ENCODE peak calls at places on chromosomes 4 and X, in eight cellular contexts. K, F, L, A, V, Y, I and Q are unnamed samples.
A peak's percentile ranks its signal among the peaks of the same experiment; 100 is the strongest.

GRCh38 chrX:101040197-101040596 is 11.7 kb downstream of the TRMT2B start:
- DNase-seq in K (no peak), I (no peak), L (no peak), A (no peak), F (no peak), V (no peak), Y (no peak), Q (no peak)

GRCh38 chr4:15729910-15730533 is 27.2 kb downstream of the BST1 start:
- DNase-seq in F (no peak), K (peak; percentile 51), I (peak; percentile 17), A (peak; percentile 11), V (no peak), Y (no peak), L (peak; percentile 19), Q (no peak)

GRCh38 chrX:35122756-35123155 is 180.2 kb downstream of the FAM47B start:
- DNase-seq in K (no peak), F (no peak), Y (no peak), A (no peak), I (no peak), V (no peak), L (no peak), Q (no peak)

GRCh38 chr4:176753049-176753448 is 39.7 kb downstream of the VEGFC start:
- DNase-seq in Y (peak; percentile 86), L (no peak), K (peak; percentile 54), V (no peak), I (peak; percentile 81), A (no peak), F (no peak), Q (no peak)

GRCh38 chr4:8703401-8703696 is 110.8 kb downstream of the CPZ start:
- DNase-seq in K (no peak), V (peak; percentile 15), I (no peak), A (no peak), Y (no peak), F (no peak), L (no peak), Q (no peak)

GRCh38 chrX:36950495-36951253 is 57.5 kb upstream of the FAM47C start:
- DNase-seq in I (no peak), Y (no peak), V (peak; percentile 70), K (no peak), A (no peak), L (no peak), F (no peak), Q (no peak)

GRCh38 chr4:4260185-4260751 is 12.2 kb upstream of the TMEM128 start:
- DNase-seq in I (no peak), V (no peak), K (peak; percentile 72), Y (no peak), L (peak; percentile 74), A (no peak), F (no peak), Q (no peak)

GRCh38 chrX:72576161-72576896 is 3.7 kb upstream of the HDAC8 start:
- DNase-seq in Y (no peak), F (no peak), V (no peak), L (no peak), K (peak; percentile 81), I (no peak), A (no peak), Q (no peak)

GRCh38 chrX:41259516-41259915 is 74.4 kb upstream of the DDX3X start:
- DNase-seq in L (no peak), A (no peak), F (no peak), V (peak; percentile 52), K (no peak), Y (no peak), I (no peak), Q (no peak)

GRCh38 chr4:44931720-44932119 is 205.4 kb upstream of the GNPDA2 start:
- DNase-seq in Y (no peak), V (no peak), F (no peak), A (no peak), I (no peak), L (no peak), K (no peak), Q (no peak)

GRCh38 chr4:44928785-44929184 is 202.4 kb upstream of the GNPDA2 start:
- DNase-seq in L (no peak), Y (no peak), K (no peak), F (no peak), V (no peak), I (no peak), A (no peak), Q (no peak)

GRCh38 chr4:44928062-44928380 is 201.7 kb upstream of the GNPDA2 start:
- DNase-seq in V (no peak), I (no peak), F (no peak), A (no peak), L (no peak), K (no peak), Y (no peak), Q (no peak)

GRCh38 chr4:44927361-44928061 is 201.2 kb upstream of the GNPDA2 start:
- DNase-seq in K (peak; percentile 28), L (peak; percentile 2), A (no peak), I (no peak), Y (no peak), V (no peak), F (no peak), Q (no peak)
- TF ChIP-seq CTCF in K (peak; percentile 35), L (peak; percentile 11), A (peak; percentile 70), I (peak; percentile 61), Y (peak; percentile 28), V (peak; percentile 80), F (peak; percentile 57), Q (peak; percentile 82)

DNA sequence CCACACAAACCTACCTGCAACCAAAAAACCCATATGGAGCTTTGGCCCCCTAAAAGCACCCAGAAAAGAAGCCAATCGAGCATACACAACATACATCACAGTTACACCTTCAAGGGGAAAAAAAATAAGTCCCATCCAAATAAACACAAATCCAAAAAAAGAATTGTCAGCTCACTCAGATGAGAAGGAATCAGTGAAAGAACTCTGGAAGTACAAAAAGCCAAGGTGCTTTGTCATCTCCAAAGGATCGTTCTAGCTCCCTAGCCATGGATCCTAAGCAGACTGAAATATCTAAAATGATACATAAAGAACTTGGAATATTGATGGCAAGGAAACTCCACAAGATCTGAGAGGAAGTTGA is 119.2 kb downstream of the NEK1 start:
- DNase-seq in A (no peak), F (no peak), L (no peak), V (no peak), Y (no peak), I (no peak), K (no peak), Q (no peak)
- TF ChIP-seq CTCF in A (no peak), F (no peak), L (no peak), V (no peak), Y (no peak), I (peak; percentile 49), K (no peak), Q (no peak)

DNA sequence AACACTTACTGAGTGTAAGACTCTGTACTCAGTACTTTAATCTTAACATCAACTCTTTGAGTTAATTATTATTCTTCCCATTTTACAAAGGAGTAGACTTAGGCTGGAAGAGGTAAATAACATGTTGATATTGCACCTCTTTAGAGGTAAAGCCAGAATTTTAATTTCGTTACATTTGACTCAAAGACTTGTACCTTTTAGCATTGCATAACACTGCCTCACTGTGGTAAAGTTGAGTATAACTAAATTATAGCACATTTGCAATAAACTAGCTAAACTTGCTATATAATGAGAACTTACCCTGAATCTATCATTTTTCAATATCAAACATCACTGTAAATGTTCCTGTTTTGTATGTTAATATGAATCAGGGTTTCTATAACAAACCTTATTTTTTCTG is 218.5 kb downstream of the PRR32 start:
- DNase-seq in K (peak; percentile 1), V (no peak), I (no peak), F (no peak), L (no peak), Y (no peak), A (no peak), Q (no peak)
- TF ChIP-seq CTCF in K (no peak), V (peak; percentile 67), I (peak; percentile 15), F (peak; percentile 26), L (no peak), Y (no peak), A (peak; percentile 37), Q (peak; percentile 66)

DNA sequence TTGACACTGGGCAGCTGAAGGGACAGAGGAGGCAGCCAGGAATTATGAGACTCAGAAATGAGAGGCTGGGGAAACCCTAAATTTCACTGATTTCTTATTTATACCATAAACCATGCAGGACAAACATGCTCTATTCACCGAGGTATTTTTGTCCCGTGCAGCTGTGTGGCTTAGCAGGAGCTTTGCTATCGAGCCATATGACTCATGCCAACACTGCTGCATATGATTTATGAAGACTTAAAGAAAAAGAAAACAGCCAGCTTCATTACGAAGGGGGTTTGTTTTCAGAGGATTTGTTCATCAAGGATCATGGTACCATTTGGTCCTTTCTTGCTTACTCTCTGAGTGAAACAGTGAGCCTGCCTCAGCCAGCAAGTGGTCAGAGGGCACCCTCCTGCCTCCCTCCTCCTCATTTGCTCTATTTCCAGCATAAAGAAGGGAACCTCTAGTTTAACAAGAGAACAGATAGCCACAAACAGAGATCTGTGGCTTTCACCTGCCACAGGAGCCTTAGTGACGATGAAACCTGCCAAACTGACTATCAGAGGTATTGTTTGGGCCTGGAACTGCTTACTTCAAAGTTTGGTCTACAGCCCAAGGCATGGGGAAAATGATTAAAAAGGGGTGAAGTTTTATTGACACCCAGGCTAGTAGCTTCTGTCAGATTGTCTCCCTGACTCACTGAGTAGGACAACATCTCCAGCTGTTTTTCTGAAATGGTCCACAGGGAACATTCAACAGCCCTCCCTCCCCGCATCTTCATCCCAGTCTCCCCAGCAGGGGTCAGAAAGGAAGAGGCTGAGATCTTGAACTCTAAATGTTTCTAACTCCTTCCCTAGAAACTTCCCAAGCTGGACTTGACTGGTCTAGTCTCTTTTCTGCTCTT is 80.1 kb upstream of the MAML3 start:
- DNase-seq in A (no peak), L (no peak), K (no peak), V (no peak), F (no peak), Y (peak; percentile 61), I (no peak), Q (no peak)
- TF ChIP-seq CTCF in A (no peak), L (no peak), K (no peak), V (no peak), F (no peak), Y (peak; percentile 26), I (no peak), Q (no peak)

GRCh38 chr4:126396121-126396520 is 1081.4 kb downstream of the FAT4 start:
- DNase-seq in L (no peak), K (no peak), F (no peak), I (no peak), V (no peak), Y (no peak), A (no peak), Q (no peak)

GRCh38 chr4:126395661-126396060 is 1080.9 kb downstream of the FAT4 start:
- DNase-seq in V (peak; percentile 25), K (peak; percentile 78), I (no peak), L (no peak), A (no peak), F (no peak), Y (no peak), Q (no peak)

DNA sequence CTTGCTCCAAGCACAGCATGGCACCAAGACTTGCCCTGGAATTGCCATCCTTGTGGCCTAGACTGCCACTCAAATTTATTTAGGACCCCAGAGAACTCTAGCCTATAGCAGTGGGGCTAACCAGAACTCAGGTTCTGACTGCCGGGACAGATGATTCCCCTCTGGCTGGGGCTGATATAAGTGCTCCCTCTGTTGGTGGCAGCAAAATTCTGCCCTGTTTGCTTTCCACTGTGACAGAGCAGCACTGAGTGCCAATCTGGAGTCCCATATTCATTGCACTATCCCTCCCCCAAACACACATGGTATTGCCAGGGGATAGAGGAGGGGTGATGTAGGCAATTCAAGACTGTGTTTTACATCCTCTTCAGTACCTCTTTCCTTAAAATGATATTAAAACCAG is 1081.9 kb downstream of the FAT4 start:
- DNase-seq in V (no peak), K (no peak), F (no peak), Y (no peak), A (no peak), L (no peak), I (no peak), Q (no peak)
- TF ChIP-seq CTCF in V (peak; percentile 42), K (peak; percentile 27), F (no peak), Y (no peak), A (no peak), L (no peak), I (peak; percentile 7), Q (no peak)